ENCODE peak calls at places on chromosomes 11 and 22, in five cellular contexts. D is AG04450, S is skeletal muscle cell, H is choroid plexus epithelial cell, M is tibial nerve. A is an unnamed sample.

GRCh38 chr11:120682026-120682649 is 170.6 kb downstream of the GRIK4 start:
- DNase-seq in D (no peak), S (no peak), H (no peak), M (no peak), A (no peak)

GRCh38 chr11:1353383-1354124 is 36.2 kb upstream of the BRSK2 start:
- DNase-seq in D (no peak), S (no peak), H (no peak), M (no peak), A (no peak)

GRCh38 chr11:74443071-74443864 is 24.1 kb downstream of the KCNE3 start:
- DNase-seq in D (no peak), S (no peak), H (peak), M (no peak), A (no peak)

GRCh38 chr11:120098503-120099054 is 39.3 kb downstream of the TRIM29 start:
- DNase-seq in D (no peak), S (no peak), H (no peak), M (no peak), A (no peak)

GRCh38 chr11:112864715-112865114 is 96.5 kb upstream of the NCAM1 start:
- DNase-seq in D (no peak), S (no peak), H (no peak), M (no peak), A (no peak)

GRCh38 chr11:15276616-15277015 is 161.9 kb downstream of the INSC start:
- DNase-seq in D (no peak), S (no peak), H (peak), M (no peak), A (no peak)

GRCh38 chr11:94521684-94522083 is 9.4 kb downstream of the C11orf97 start:
- DNase-seq in D (no peak), S (no peak), H (peak), M (no peak), A (no peak)

GRCh38 chr22:43883012-43883661 is 8.7 kb downstream of the PNPLA5 start:
- DNase-seq in D (no peak), S (no peak), H (peak), M (no peak), A (peak)

GRCh38 chr11:60377737-60378136 is 595 bp upstream of the MS4A7 start:
- DNase-seq in D (no peak), S (no peak), H (no peak), M (peak), A (no peak)

GRCh38 chr11:102306817-102307814 is 10.2 kb upstream of the BIRC3 start:
- DNase-seq in D (no peak), S (no peak), H (no peak), M (no peak), A (no peak)

GRCh38 chr11:33366918-33367317 is 109.7 kb downstream of the HIPK3 start:
- DNase-seq in D (no peak), S (no peak), H (no peak), M (no peak), A (no peak)

GRCh38 chr22:36461665-36462474 is 19.6 kb downstream of the TXN2 start:
- DNase-seq in D (peak), S (peak), H (peak), M (no peak), A (no peak)

GRCh38 chr11:123203934-123204333 is 8.9 kb upstream of the CLMP start:
- DNase-seq in D (no peak), S (no peak), H (no peak), M (no peak), A (no peak)

GRCh38 chr11:39192671-39193070 is 2266.8 kb downstream of the LRRC4C start:
- DNase-seq in D (no peak), S (no peak), H (no peak), M (no peak), A (no peak)

GRCh38 chr22:30717331-30717921 is 22.8 kb downstream of the OSBP2 start:
- DNase-seq in D (peak), S (peak), H (peak), M (no peak), A (no peak)

GRCh38 chr22:27088026-27088425 is 430.6 kb downstream of the MIAT start:
- DNase-seq in D (no peak), S (no peak), H (peak), M (no peak), A (no peak)

GRCh38 chr22:30731658-30732057 is 37.0 kb downstream of the OSBP2 start:
- DNase-seq in D (no peak), S (no peak), H (no peak), M (no peak), A (no peak)

GRCh38 chr11:115439385-115439784 is 64.8 kb downstream of the CADM1 start:
- DNase-seq in D (peak), S (no peak), H (no peak), M (no peak), A (no peak)

GRCh38 chr22:45008853-45009751 is 703 bp downstream of the PHF21B start:
- DNase-seq in D (no peak), S (no peak), H (peak), M (no peak), A (no peak)

GRCh38 chr11:78564037-78564888 is 10.4 kb downstream of the NARS2 start:
- DNase-seq in D (peak), S (no peak), H (peak), M (no peak), A (no peak)

GRCh38 chr11:74134661-74135515 is 35.9 kb downstream of the C2CD3 start:
- DNase-seq in D (no peak), S (no peak), H (peak), M (no peak), A (peak)

GRCh38 chr22:43182726-43183125 is 4.2 kb downstream of the TTLL12 start:
- DNase-seq in D (no peak), S (no peak), H (no peak), M (no peak), A (no peak)

GRCh38 chr11:45141171-45141570 is 5.3 kb upstream of the PRDM11 start:
- DNase-seq in D (no peak), S (no peak), H (no peak), M (no peak), A (no peak)

GRCh38 chr11:61645179-61645868 is 34.9 kb upstream of the DAGLA start:
- DNase-seq in D (no peak), S (no peak), H (no peak), M (no peak), A (no peak)

GRCh38 chr11:125428486-125429173 is 67.4 kb downstream of the FEZ1 start:
- DNase-seq in D (no peak), S (no peak), H (no peak), M (no peak), A (no peak)

GRCh38 chr11:14653090-14653489 is 9.5 kb downstream of the PDE3B start:
- DNase-seq in D (no peak), S (no peak), H (no peak), M (no peak), A (no peak)

GRCh38 chr11:131099746-131100145 is 183.5 kb upstream of the SNX19 start:
- DNase-seq in D (no peak), S (no peak), H (no peak), M (no peak), A (no peak)

GRCh38 chr11:114366331-114367243 is 33.7 kb downstream of the C11orf71 start:
- DNase-seq in D (peak), S (peak), H (peak), M (no peak), A (no peak)

GRCh38 chr22:43698403-43698802 is 113.7 kb downstream of the EFCAB6 start:
- DNase-seq in D (no peak), S (no peak), H (no peak), M (no peak), A (no peak)

GRCh38 chr11:27296406-27296994 is 66.5 kb downstream of the CCDC34 start:
- DNase-seq in D (no peak), S (no peak), H (peak), M (no peak), A (no peak)

GRCh38 chr22:35818897-35819296 is 101.2 kb downstream of the APOL5 start:
- DNase-seq in D (no peak), S (no peak), H (no peak), M (no peak), A (no peak)

GRCh38 chr11:14500181-14500651 is 605 bp upstream of the COPB1 start:
- DNase-seq in D (no peak), S (peak), H (peak), M (peak), A (no peak)

GRCh38 chr11:119248750-119249670 is 42.9 kb downstream of the CBL start:
- DNase-seq in D (no peak), S (no peak), H (no peak), M (no peak), A (no peak)

GRCh38 chr22:44597616-44598015 is 99.6 kb upstream of the RTL6 start:
- DNase-seq in D (peak), S (peak), H (no peak), M (no peak), A (no peak)

GRCh38 chr22:45335854-45336492 is 26.2 kb downstream of the FAM118A start:
- DNase-seq in D (no peak), S (no peak), H (no peak), M (no peak), A (no peak)

GRCh38 chr22:26892401-26893033 is 235.1 kb downstream of the MIAT start:
- DNase-seq in D (no peak), S (peak), H (no peak), M (no peak), A (no peak)

GRCh38 chr11:76243157-76243556 is 36.9 kb upstream of the WNT11 start:
- DNase-seq in D (no peak), S (no peak), H (no peak), M (no peak), A (no peak)
- H3K4me3 ChIP-seq in D (no peak), S (no peak), H (no peak), M (no peak), A (no peak)

GRCh38 chr11:66906077-66906929 is 49.4 kb downstream of the LRFN4 start:
- DNase-seq in D (no peak), S (no peak), H (peak), M (no peak), A (peak)
- H3K4me3 ChIP-seq in D (no peak), S (no peak), H (peak), M (no peak), A (peak)

DNA sequence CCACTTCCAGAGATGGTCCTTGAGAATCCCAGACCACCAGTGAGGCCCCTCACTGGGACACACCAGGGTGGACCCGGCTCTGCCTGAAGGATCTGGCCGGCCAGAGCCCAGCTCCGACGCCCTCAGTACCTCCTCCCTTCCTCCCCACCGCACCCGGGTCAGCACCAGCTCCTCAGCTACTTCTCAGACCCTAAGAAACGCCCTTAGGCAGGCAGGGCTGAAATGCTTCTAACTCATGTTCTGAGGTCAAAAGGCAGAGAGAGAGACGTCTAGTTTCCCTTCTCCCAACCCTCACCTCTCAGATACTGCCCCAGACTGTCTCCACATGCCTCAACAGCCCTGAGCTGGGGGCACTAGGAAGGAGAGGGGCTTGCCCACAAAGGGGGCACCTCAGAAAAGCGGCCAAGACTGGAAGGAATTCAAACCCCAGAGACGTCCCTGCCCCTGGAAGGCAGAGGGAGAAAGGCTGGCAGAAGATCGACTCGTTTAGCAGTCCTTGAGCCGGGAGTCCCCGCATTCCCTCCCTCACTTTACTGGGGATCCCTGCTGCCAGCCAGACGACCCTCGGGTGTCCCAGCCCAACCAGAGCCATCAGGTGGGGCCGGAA is 539 bp downstream of the USH1C start:
- DNase-seq in D (no peak), S (no peak), H (no peak), M (no peak), A (no peak)
- H3K4me3 ChIP-seq in D (no peak), S (no peak), H (no peak), M (no peak), A (no peak)

GRCh38 chr11:12725047-12725862 is 51.0 kb downstream of the TEAD1 start:
- DNase-seq in D (no peak), S (no peak), H (peak), M (no peak), A (no peak)
- H3K4me3 ChIP-seq in D (no peak), S (no peak), H (no peak), M (no peak), A (no peak)

GRCh38 chr22:46535876-46536558 is 1.4 kb downstream of the CELSR1 start:
- DNase-seq in D (no peak), S (no peak), H (no peak), M (no peak), A (no peak)

GRCh38 chr22:46537221-46537945 is at the start of gene CELSR1:
- DNase-seq in D (no peak), S (no peak), H (peak), M (no peak), A (no peak)

GRCh38 chr22:46534901-46535630 is 2.4 kb downstream of the CELSR1 start:
- DNase-seq in D (no peak), S (no peak), H (no peak), M (no peak), A (no peak)

GRCh38 chr22:46537946-46538815 is 761 bp upstream of the CELSR1 start:
- DNase-seq in D (no peak), S (no peak), H (peak), M (no peak), A (no peak)

GRCh38 chr22:46536559-46537220 is 730 bp downstream of the CELSR1 start:
- DNase-seq in D (no peak), S (no peak), H (no peak), M (no peak), A (no peak)
- H3K4me3 ChIP-seq in D (no peak), S (no peak), H (no peak), M (no peak), A (peak)

DNA sequence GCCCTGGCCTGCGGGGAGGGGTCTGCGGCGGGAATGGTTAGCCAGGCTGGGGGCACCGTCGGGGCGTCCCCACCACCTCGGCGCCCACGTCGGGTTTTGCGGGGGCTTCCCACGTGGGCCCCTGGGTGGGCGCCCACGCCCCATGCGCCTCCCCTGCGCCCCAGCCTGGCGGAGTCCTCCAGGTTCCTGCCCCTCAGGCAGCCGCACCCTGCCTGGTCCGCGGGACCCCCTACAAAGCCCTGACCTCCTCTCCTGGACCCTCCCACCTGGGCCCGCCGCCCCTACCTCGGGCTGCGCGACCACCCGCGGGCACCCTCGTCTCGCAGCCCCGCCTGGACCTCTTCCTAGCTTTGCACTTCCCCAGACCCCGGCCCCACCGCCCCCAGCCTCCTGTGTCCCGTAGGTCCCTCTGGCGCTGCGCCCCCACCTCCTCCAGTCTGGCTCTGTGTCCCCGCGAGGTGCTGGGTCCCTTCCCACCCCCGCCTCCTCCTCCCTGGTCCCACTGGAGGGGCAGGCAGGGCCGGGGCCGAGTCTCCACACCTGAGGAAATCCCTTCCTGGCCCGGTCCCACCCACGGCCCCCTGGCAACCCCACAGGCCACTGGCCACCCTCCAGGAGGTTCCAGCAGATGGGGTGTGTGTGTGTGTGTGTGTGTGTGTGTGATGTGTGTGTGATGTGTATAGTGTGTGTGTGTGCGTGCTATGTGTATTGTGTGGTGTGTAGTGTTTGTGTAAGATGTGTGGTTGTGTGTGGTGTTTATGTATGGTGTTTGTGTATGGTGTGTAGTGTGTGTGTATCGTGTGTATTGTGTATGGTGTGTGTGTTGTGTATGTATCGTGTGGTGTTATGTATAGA is 11.8 kb downstream of the PIM3 start:
- DNase-seq in D (no peak), S (no peak), H (no peak), M (peak), A (no peak)
- H3K4me3 ChIP-seq in D (peak), S (no peak), H (no peak), M (peak), A (no peak)